ENCODE peak calls at places on chromosomes 16 and 17, in five cellular contexts. Q, S, H, F and R are unnamed samples.

GRCh38 chr17:39651908-39652634 is 13.1 kb upstream of the TCAP start:
- DNase-seq in H (no peak), S (no peak), Q (no peak), F (no peak), R (no peak)

GRCh38 chr17:16247589-16247984 is 30.6 kb downstream of the PIGL start:
- DNase-seq in S (no peak), Q (no peak), H (no peak), F (no peak), R (no peak)

GRCh38 chr17:81002409-81003361 is 11.0 kb downstream of the CHMP6 start:
- DNase-seq in S (no peak), Q (peak; percentile 74), F (peak; percentile 45), H (no peak), R (no peak)

GRCh38 chr17:57097832-57098421 is 12.9 kb downstream of the AKAP1 start:
- DNase-seq in F (no peak), S (no peak), H (no peak), Q (peak; percentile 61), R (no peak)

GRCh38 chr17:2855063-2855600 is 58.9 kb downstream of the RAP1GAP2 start:
- DNase-seq in F (no peak), Q (no peak), S (no peak), H (no peak), R (no peak)

GRCh38 chr16:87562201-87562600 is 40.1 kb upstream of the JPH3 start:
- DNase-seq in H (no peak), S (no peak), Q (no peak), F (no peak), R (no peak)

GRCh38 chr16:2811703-2812471 is 5.2 kb upstream of the PRSS21 start:
- DNase-seq in H (no peak), S (no peak), Q (no peak), F (peak; percentile 25), R (no peak)

GRCh38 chr16:89031715-89032659 is 55.0 kb upstream of the CBFA2T3 start:
- DNase-seq in Q (no peak), S (no peak), F (no peak), H (peak; percentile 52), R (peak; percentile 25)

GRCh38 chr17:75238684-75239191 is 22.7 kb downstream of the GGA3 start:
- DNase-seq in Q (peak; percentile 84), H (peak; percentile 67), F (peak; percentile 48), S (peak; percentile 89), R (peak; percentile 80)

GRCh38 chr17:4986403-4986802 is 1.1 kb downstream of the CAMTA2 start:
- DNase-seq in H (no peak), S (no peak), Q (peak; percentile 48), F (peak; percentile 37), R (no peak)

GRCh38 chr17:9817086-9817485 is 4.8 kb downstream of the GSG1L2 start:
- DNase-seq in H (no peak), F (peak; percentile 83), S (peak; percentile 76), Q (no peak), R (peak; percentile 87)

GRCh38 chr17:48003686-48004120 is 32.8 kb downstream of the CDK5RAP3 start:
- DNase-seq in F (no peak), S (no peak), H (no peak), Q (no peak), R (no peak)

GRCh38 chr17:45385331-45385997 is 47.2 kb downstream of the ARHGAP27 start:
- DNase-seq in S (peak; percentile 91), Q (peak; percentile 91), H (peak; percentile 90), F (peak; percentile 85), R (peak; percentile 94)

GRCh38 chr17:67718325-67718941 is 697 bp downstream of the NOL11 start:
- DNase-seq in H (no peak), Q (peak; percentile 84), F (no peak), S (peak; percentile 32), R (peak; percentile 46)

GRCh38 chr16:72924918-72925630 is 122.9 kb downstream of the ZFHX3 start:
- DNase-seq in F (no peak), S (no peak), H (no peak), Q (no peak), R (no peak)

GRCh38 chr16:70582280-70582978 is 58.8 kb downstream of the SF3B3 start:
- DNase-seq in S (no peak), H (no peak), Q (peak; percentile 23), F (peak; percentile 54), R (peak; percentile 82)

GRCh38 chr16:89759742-89760366 is 38.5 kb downstream of the ZNF276 start:
- DNase-seq in S (no peak), F (no peak), Q (no peak), H (no peak), R (no peak)

GRCh38 chr16:10647264-10647720 is 47.4 kb downstream of the TEKT5 start:
- DNase-seq in Q (no peak), S (no peak), F (no peak), H (no peak), R (no peak)

GRCh38 chr16:8919934-8920465 is 37.8 kb downstream of the LITAFD start:
- DNase-seq in F (no peak), S (no peak), Q (no peak), H (no peak), R (no peak)

GRCh38 chr17:16121915-16122314 is 93.4 kb downstream of the NCOR1 start:
- DNase-seq in H (no peak), F (no peak), S (no peak), Q (no peak), R (no peak)

GRCh38 chr16:84593825-84594724 is 23.8 kb downstream of the COTL1 start:
- DNase-seq in S (no peak), F (no peak), Q (no peak), H (peak; percentile 79), R (peak; percentile 59)

GRCh38 chr17:36812762-36813161 is 124.5 kb upstream of the LHX1 start:
- DNase-seq in Q (peak; percentile 28), F (no peak), H (no peak), S (no peak), R (no peak)